ENCODE peak calls at places on chromosomes 13 and 19, in ten cellular contexts. K is ELF-1, Y is putamen, S is heart right ventricle, U is NCI-H1092, G is neural progenitor cell, R is omental fat pad, E is GM10248, J is T-helper 9 cell, B is COR-L47. F is an unnamed sample.

GRCh38 chr19:53994811-53995210 is 3.4 kb downstream of the CACNG6 start:
- DNase-seq in K (no peak), Y (no peak), S (no peak), U (no peak), G (no peak), R (no peak), E (no peak), J (no peak), B (no peak), F (no peak)

GRCh38 chr13:23701646-23702045 is 131.4 kb downstream of the TNFRSF19 start:
- DNase-seq in K (no peak), Y (no peak), S (peak; percentile 79), U (no peak), G (no peak), R (peak; percentile 51), E (no peak), J (no peak), B (no peak), F (peak; percentile 100)

GRCh38 chr13:37138169-37138568 is 32.7 kb upstream of the CSNK1A1L start:
- DNase-seq in K (peak; percentile 28), Y (no peak), S (no peak), U (no peak), G (no peak), R (no peak), E (no peak), J (no peak), B (no peak), F (no peak)

GRCh38 chr19:36152886-36153525 is 759 bp upstream of the COX7A1 start:
- DNase-seq in K (no peak), Y (no peak), S (no peak), U (no peak), G (no peak), R (no peak), E (no peak), J (no peak), B (no peak), F (no peak)

GRCh38 chr13:30114586-30115256 is 192.6 kb downstream of the KATNAL1 start:
- DNase-seq in K (peak; percentile 94), Y (peak; percentile 84), S (peak; percentile 91), U (peak; percentile 75), G (peak; percentile 95), R (peak; percentile 92), E (peak; percentile 90), J (peak; percentile 96), B (peak; percentile 86), F (no peak)

GRCh38 chr19:6271721-6272410 is 7.9 kb downstream of the MLLT1 start:
- DNase-seq in K (peak; percentile 79), Y (peak; percentile 45), S (peak; percentile 92), U (peak; percentile 72), G (peak; percentile 31), R (no peak), E (no peak), J (no peak), B (no peak), F (no peak)

GRCh38 chr13:44149821-44150220 is 223.8 kb upstream of the SERP2 start:
- DNase-seq in K (no peak), Y (no peak), S (no peak), U (no peak), G (no peak), R (no peak), E (no peak), J (no peak), B (no peak), F (no peak)

GRCh38 chr13:30119476-30119875 is 187.9 kb downstream of the KATNAL1 start:
- DNase-seq in K (peak; percentile 66), Y (no peak), S (no peak), U (no peak), G (no peak), R (no peak), E (no peak), J (no peak), B (no peak), F (peak; percentile 67)

F was measured in stromal cell of bone marrow.